ENCODE peak calls at places on chromosome 13, in nine cellular contexts. One of them, this sample, is unnamed.

GRCh38 chr13:110894086-110894485 is 20.8 kb downstream of the ANKRD10 start:
- ATAC-seq in HCT116: no peak
- ATAC-seq in T-helper 17 cell: no peak
- ATAC-seq in GM12878: no peak
- ATAC-seq in activated B cell treated with CpG ODN at 0.5 μM for 24 hours: no peak
- ATAC-seq in Right ventricle myocardium superior: no peak
- ATAC-seq in sciatic nerve: no peak
- ATAC-seq in activated CD8-positive, alpha-beta T cell treated with anti-CD3 and anti-CD28 coated beads for 36 hours: no peak
- ATAC-seq in activated CD4-positive, alpha-beta T cell treated with anti-CD3 and anti-CD28 coated beads for 36 hours: no peak
- ATAC-seq in this sample: no peak

GRCh38 chr13:25973576-25973975 is 78.2 kb downstream of the SHISA2 start:
- ATAC-seq in activated CD8-positive, alpha-beta T cell treated with anti-CD3 and anti-CD28 coated beads for 36 hours: peak
- ATAC-seq in GM12878: no peak
- ATAC-seq in HCT116: no peak
- ATAC-seq in sciatic nerve: no peak
- ATAC-seq in T-helper 17 cell: peak
- ATAC-seq in activated B cell treated with CpG ODN at 0.5 μM for 24 hours: no peak
- ATAC-seq in Right ventricle myocardium superior: no peak
- ATAC-seq in activated CD4-positive, alpha-beta T cell treated with anti-CD3 and anti-CD28 coated beads for 36 hours: peak
- ATAC-seq in this sample: no peak

GRCh38 chr13:28297341-28297740 is 159.0 kb downstream of the PAN3 start:
- ATAC-seq in activated CD4-positive, alpha-beta T cell treated with anti-CD3 and anti-CD28 coated beads for 36 hours: no peak
- ATAC-seq in activated B cell treated with CpG ODN at 0.5 μM for 24 hours: no peak
- ATAC-seq in Right ventricle myocardium superior: no peak
- ATAC-seq in HCT116: no peak
- ATAC-seq in T-helper 17 cell: no peak
- ATAC-seq in sciatic nerve: no peak
- ATAC-seq in activated CD8-positive, alpha-beta T cell treated with anti-CD3 and anti-CD28 coated beads for 36 hours: no peak
- ATAC-seq in GM12878: no peak
- ATAC-seq in this sample: no peak

GRCh38 chr13:24224232-24224680 is 63.7 kb downstream of the SPATA13 start:
- ATAC-seq in Right ventricle myocardium superior: no peak
- ATAC-seq in HCT116: no peak
- ATAC-seq in activated CD8-positive, alpha-beta T cell treated with anti-CD3 and anti-CD28 coated beads for 36 hours: no peak
- ATAC-seq in activated B cell treated with CpG ODN at 0.5 μM for 24 hours: peak
- ATAC-seq in GM12878: no peak
- ATAC-seq in T-helper 17 cell: no peak
- ATAC-seq in activated CD4-positive, alpha-beta T cell treated with anti-CD3 and anti-CD28 coated beads for 36 hours: no peak
- ATAC-seq in sciatic nerve: no peak
- ATAC-seq in this sample: peak

GRCh38 chr13:73984949-73985691 is 149.1 kb downstream of the KLF12 start:
- ATAC-seq in T-helper 17 cell: peak
- ATAC-seq in activated CD4-positive, alpha-beta T cell treated with anti-CD3 and anti-CD28 coated beads for 36 hours: peak
- ATAC-seq in GM12878: no peak
- ATAC-seq in Right ventricle myocardium superior: peak
- ATAC-seq in sciatic nerve: no peak
- ATAC-seq in activated B cell treated with CpG ODN at 0.5 μM for 24 hours: no peak
- ATAC-seq in HCT116: no peak
- ATAC-seq in activated CD8-positive, alpha-beta T cell treated with anti-CD3 and anti-CD28 coated beads for 36 hours: peak
- ATAC-seq in this sample: no peak

GRCh38 chr13:99367106-99367616 is 60.0 kb upstream of the GPR183 start:
- ATAC-seq in T-helper 17 cell: peak
- ATAC-seq in GM12878: peak
- ATAC-seq in activated B cell treated with CpG ODN at 0.5 μM for 24 hours: no peak
- ATAC-seq in activated CD4-positive, alpha-beta T cell treated with anti-CD3 and anti-CD28 coated beads for 36 hours: peak
- ATAC-seq in sciatic nerve: no peak
- ATAC-seq in HCT116: no peak
- ATAC-seq in activated CD8-positive, alpha-beta T cell treated with anti-CD3 and anti-CD28 coated beads for 36 hours: peak
- ATAC-seq in Right ventricle myocardium superior: peak
- ATAC-seq in this sample: no peak

GRCh38 chr13:73754241-73754640 is 380.0 kb downstream of the KLF12 start:
- ATAC-seq in Right ventricle myocardium superior: no peak
- ATAC-seq in activated B cell treated with CpG ODN at 0.5 μM for 24 hours: no peak
- ATAC-seq in activated CD8-positive, alpha-beta T cell treated with anti-CD3 and anti-CD28 coated beads for 36 hours: no peak
- ATAC-seq in T-helper 17 cell: no peak
- ATAC-seq in GM12878: no peak
- ATAC-seq in activated CD4-positive, alpha-beta T cell treated with anti-CD3 and anti-CD28 coated beads for 36 hours: no peak
- ATAC-seq in sciatic nerve: no peak
- ATAC-seq in HCT116: no peak
- ATAC-seq in this sample: no peak

GRCh38 chr13:35255241-35255640 is 221.2 kb downstream of the MAB21L1 start:
- ATAC-seq in activated CD4-positive, alpha-beta T cell treated with anti-CD3 and anti-CD28 coated beads for 36 hours: no peak
- ATAC-seq in T-helper 17 cell: no peak
- ATAC-seq in GM12878: no peak
- ATAC-seq in activated CD8-positive, alpha-beta T cell treated with anti-CD3 and anti-CD28 coated beads for 36 hours: no peak
- ATAC-seq in HCT116: no peak
- ATAC-seq in activated B cell treated with CpG ODN at 0.5 μM for 24 hours: no peak
- ATAC-seq in sciatic nerve: peak
- ATAC-seq in Right ventricle myocardium superior: peak
- ATAC-seq in this sample: no peak

GRCh38 chr13:52356327-52356726 is 49.6 kb downstream of the THSD1 start:
- ATAC-seq in sciatic nerve: no peak
- ATAC-seq in Right ventricle myocardium superior: no peak
- ATAC-seq in activated CD4-positive, alpha-beta T cell treated with anti-CD3 and anti-CD28 coated beads for 36 hours: no peak
- ATAC-seq in T-helper 17 cell: no peak
- ATAC-seq in GM12878: no peak
- ATAC-seq in activated B cell treated with CpG ODN at 0.5 μM for 24 hours: no peak
- ATAC-seq in activated CD8-positive, alpha-beta T cell treated with anti-CD3 and anti-CD28 coated beads for 36 hours: no peak
- ATAC-seq in HCT116: no peak
- ATAC-seq in this sample: no peak

GRCh38 chr13:60654405-60654804 is 257.4 kb downstream of the TDRD3 start:
- ATAC-seq in Right ventricle myocardium superior: peak
- ATAC-seq in HCT116: no peak
- ATAC-seq in activated B cell treated with CpG ODN at 0.5 μM for 24 hours: no peak
- ATAC-seq in sciatic nerve: peak
- ATAC-seq in T-helper 17 cell: no peak
- ATAC-seq in activated CD4-positive, alpha-beta T cell treated with anti-CD3 and anti-CD28 coated beads for 36 hours: no peak
- ATAC-seq in GM12878: peak
- ATAC-seq in activated CD8-positive, alpha-beta T cell treated with anti-CD3 and anti-CD28 coated beads for 36 hours: no peak
- ATAC-seq in this sample: no peak